ENCODE peak calls at places on chromosome 17, in six cellular contexts. C, G, T, N, L and B are unnamed samples.

GRCh38 chr17:29622337-29623282 is at the start of gene CORO6:
- DNase-seq in C (no peak), G (peak; percentile 74), T (no peak), N (no peak), L (no peak), B (no peak)

GRCh38 chr17:78661092-78661770 is 84.0 kb upstream of the DNAH17 start:
- DNase-seq in C (no peak), G (peak; percentile 16), T (no peak), N (peak; percentile 65), L (peak; percentile 38), B (peak; percentile 79)

GRCh38 chr17:81002409-81003361 is 11.0 kb downstream of the CHMP6 start:
- DNase-seq in C (no peak), G (peak; percentile 67), T (no peak), N (no peak), L (no peak), B (no peak)

GRCh38 chr17:80789356-80789902 is 202.2 kb upstream of the CHMP6 start:
- DNase-seq in C (peak; percentile 81), G (peak; percentile 29), T (no peak), N (peak; percentile 12), L (peak; percentile 65), B (peak; percentile 46)

GRCh38 chr17:61849674-61850073 is 13.7 kb downstream of the BRIP1 start:
- DNase-seq in C (no peak), G (no peak), T (no peak), N (no peak), L (no peak), B (no peak)

GRCh38 chr17:58172369-58173071 is 5.7 kb downstream of the OR4D2 start:
- DNase-seq in C (peak; percentile 5), G (no peak), T (no peak), N (no peak), L (no peak), B (no peak)

GRCh38 chr17:82980632-82981031 is 98.8 kb upstream of the METRNL start:
- DNase-seq in C (no peak), G (no peak), T (no peak), N (no peak), L (no peak), B (no peak)

GRCh38 chr17:50205111-50205821 is 3.8 kb upstream of the COL1A1 start:
- DNase-seq in C (no peak), G (no peak), T (peak; percentile 9), N (peak; percentile 50), L (no peak), B (no peak)

GRCh38 chr17:29076722-29077121 is 33.8 kb downstream of the PIPOX start:
- DNase-seq in C (no peak), G (peak; percentile 70), T (no peak), N (no peak), L (no peak), B (no peak)

GRCh38 chr17:6831662-6832263 is at the start of gene TEKT1:
- DNase-seq in C (peak; percentile 4), G (peak; percentile 84), T (peak; percentile 33), N (peak; percentile 71), L (no peak), B (peak; percentile 18)

GRCh38 chr17:59365383-59365981 is 34.0 kb downstream of the YPEL2 start:
- DNase-seq in C (no peak), G (no peak), T (no peak), N (peak; percentile 77), L (no peak), B (no peak)

GRCh38 chr17:59368218-59368857 is 36.9 kb downstream of the YPEL2 start:
- DNase-seq in C (no peak), G (no peak), T (no peak), N (no peak), L (no peak), B (no peak)

GRCh38 chr17:59367657-59368045 is 36.2 kb downstream of the YPEL2 start:
- DNase-seq in C (no peak), G (no peak), T (no peak), N (peak; percentile 46), L (no peak), B (no peak)

GRCh38 chr17:59366040-59366757 is 34.7 kb downstream of the YPEL2 start:
- DNase-seq in C (no peak), G (no peak), T (no peak), N (peak; percentile 65), L (no peak), B (no peak)

GRCh38 chr17:59366773-59367656 is 35.6 kb downstream of the YPEL2 start:
- DNase-seq in C (no peak), G (no peak), T (no peak), N (peak; percentile 90), L (no peak), B (no peak)
- H3K4me3 ChIP-seq in C (no peak overlapping the region), G (no peak overlapping the region), T (no peak overlapping the region), N (no peak overlapping the region), L (no peak overlapping the region), B (no peak overlapping the region)

DNA sequence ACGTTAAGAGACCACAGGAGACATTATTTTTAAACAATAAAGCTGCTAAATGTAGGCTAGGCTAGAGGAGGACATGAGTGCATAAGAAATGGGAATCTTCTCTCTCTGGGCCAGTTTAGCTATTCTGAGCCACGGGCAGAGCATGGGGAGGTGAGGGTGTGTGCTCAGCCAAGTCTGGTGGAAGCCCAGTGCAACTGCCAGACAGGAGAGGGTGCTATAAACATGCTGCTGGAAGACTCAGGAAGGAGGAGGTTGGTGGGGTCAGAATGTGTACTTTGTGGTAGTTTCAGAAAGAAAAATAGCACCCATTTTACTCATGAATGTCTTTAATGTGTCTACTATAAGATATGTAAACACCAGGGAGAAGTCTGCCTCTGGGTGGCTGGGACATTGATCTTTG is 5.9 kb upstream of the SDK2 start:
- DNase-seq in C (no peak), G (no peak), T (no peak), N (no peak), L (no peak), B (no peak)
- TF ChIP-seq CTCF in C (peak; percentile 21), G (peak; percentile 37), T (no peak), N (no peak), L (peak; percentile 3), B (peak; percentile 58)

GRCh38 chr17:40448213-40448638 is 5.0 kb downstream of the IGFBP4 start:
- DNase-seq in C (no peak), G (no peak), T (no peak), N (no peak), L (no peak), B (no peak)
- H3K4me3 ChIP-seq in C (no peak overlapping the region), G (no peak overlapping the region), T (peak overlapping the region; percentile 27), N (no peak overlapping the region), L (peak overlapping the region; percentile 95), B (peak overlapping the region; percentile 30)

GRCh38 chr17:63495471-63495870 is 18.6 kb downstream of the ACE start:
- DNase-seq in C (no peak), G (no peak), T (no peak), N (no peak), L (no peak), B (no peak)

GRCh38 chr17:63498621-63499195 is 21.8 kb downstream of the ACE start:
- DNase-seq in C (no peak), G (no peak), T (no peak), N (no peak), L (peak; percentile 36), B (no peak)

GRCh38 chr17:63496663-63497400 is 20.0 kb downstream of the ACE start:
- DNase-seq in C (no peak), G (no peak), T (no peak), N (no peak), L (no peak), B (no peak)

GRCh38 chr17:63496177-63496576 is 19.3 kb downstream of the ACE start:
- DNase-seq in C (no peak), G (no peak), T (no peak), N (no peak), L (no peak), B (no peak)

DNA sequence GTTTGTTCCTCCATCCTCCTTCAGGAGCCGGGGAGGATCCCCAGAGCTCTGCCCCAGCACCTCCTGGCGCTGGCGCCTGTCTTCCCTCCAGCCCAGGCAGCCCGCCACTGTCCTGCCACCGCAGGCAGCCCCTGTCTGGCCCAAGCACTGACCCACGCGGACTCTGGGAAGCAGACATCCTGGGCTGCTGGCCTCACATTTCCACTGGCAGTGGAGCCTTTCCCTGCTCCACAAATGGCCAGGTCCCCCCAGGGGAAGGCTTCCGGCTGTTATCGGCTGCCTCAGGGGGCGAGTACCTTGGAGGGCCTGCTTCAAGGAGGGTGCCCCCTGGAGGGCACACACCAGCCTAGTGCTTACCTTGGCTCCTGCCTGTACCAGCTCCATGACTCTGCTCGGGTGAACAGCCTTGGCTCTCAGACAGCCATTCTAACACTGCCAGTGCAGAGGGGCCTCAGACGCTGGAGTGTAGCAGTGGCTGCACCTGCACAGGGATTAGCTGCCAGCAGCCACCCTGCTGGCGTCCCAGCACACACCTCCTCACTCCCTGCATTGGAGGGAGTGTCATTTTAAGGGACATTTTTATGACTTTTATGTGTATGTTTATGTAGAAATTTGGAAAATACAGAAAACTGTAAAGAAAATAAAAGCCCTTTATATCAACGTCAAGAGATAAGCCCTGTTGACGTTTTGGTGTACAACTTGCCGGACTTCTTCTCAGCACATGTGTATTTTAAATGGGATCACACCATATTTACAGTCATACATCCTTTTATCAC is 21.0 kb downstream of the ACE start:
- DNase-seq in C (peak; percentile 4), G (no peak), T (no peak), N (no peak), L (no peak), B (no peak)
- TF ChIP-seq CTCF in C (peak; percentile 58), G (no peak), T (no peak), N (peak; percentile 37), L (no peak), B (peak; percentile 53)